ENCODE peak calls at places on chromosome 21, in seven cellular contexts. One of them, this sample, is unnamed.

GRCh38 chr21:38646213-38646837 is 148.0 kb upstream of the ERG start:
- DNase-seq in SK-N-SH: no peak
- DNase-seq in H1: no peak
- DNase-seq in HCT116: no peak
- DNase-seq in GM12878: no peak
- DNase-seq in K562: no peak
- DNase-seq in HepG2: no peak
- DNase-seq in this sample: no peak

GRCh38 chr21:16088121-16088520 is 358.3 kb downstream of the USP25 start:
- DNase-seq in SK-N-SH: no peak
- DNase-seq in H1: no peak
- DNase-seq in HCT116: no peak
- DNase-seq in GM12878: no peak
- DNase-seq in K562: no peak
- DNase-seq in HepG2: no peak
- DNase-seq in this sample: no peak

GRCh38 chr21:37582613-37583012 is 216.0 kb downstream of the DYRK1A start:
- DNase-seq in SK-N-SH: peak
- DNase-seq in H1: no peak
- DNase-seq in HCT116: peak
- DNase-seq in GM12878: no peak
- DNase-seq in K562: peak
- DNase-seq in HepG2: peak
- DNase-seq in this sample: peak

GRCh38 chr21:38984568-38984967 is 178.8 kb downstream of the ETS2 start:
- DNase-seq in SK-N-SH: peak
- DNase-seq in H1: no peak
- DNase-seq in HCT116: no peak
- DNase-seq in GM12878: no peak
- DNase-seq in K562: no peak
- DNase-seq in HepG2: no peak
- DNase-seq in this sample: no peak

GRCh38 chr21:40386301-40386911 is 460.6 kb downstream of the DSCAM start:
- DNase-seq in SK-N-SH: peak
- DNase-seq in H1: peak
- DNase-seq in HCT116: no peak
- DNase-seq in GM12878: no peak
- DNase-seq in K562: peak
- DNase-seq in HepG2: no peak
- DNase-seq in this sample: peak

GRCh38 chr21:14541840-14542495 is 4.1 kb downstream of the SAMSN1 start:
- DNase-seq in SK-N-SH: no peak
- DNase-seq in H1: no peak
- DNase-seq in HCT116: no peak
- DNase-seq in GM12878: no peak
- DNase-seq in K562: no peak
- DNase-seq in HepG2: no peak
- DNase-seq in this sample: peak

GRCh38 chr21:25292396-25292795 is 314.9 kb downstream of the MRPL39 start:
- DNase-seq in SK-N-SH: no peak
- DNase-seq in H1: no peak
- DNase-seq in HCT116: no peak
- DNase-seq in GM12878: no peak
- DNase-seq in K562: no peak
- DNase-seq in HepG2: no peak
- DNase-seq in this sample: no peak

GRCh38 chr21:26389971-26390641 is 183.0 kb downstream of the CYYR1 start:
- DNase-seq in SK-N-SH: no peak
- DNase-seq in H1: no peak
- DNase-seq in HCT116: peak
- DNase-seq in GM12878: no peak
- DNase-seq in K562: no peak
- DNase-seq in HepG2: no peak
- DNase-seq in this sample: no peak

GRCh38 chr21:44850905-44851657 is 22.4 kb downstream of the PTTG1IP start:
- DNase-seq in SK-N-SH: no peak
- DNase-seq in H1: no peak
- DNase-seq in HCT116: no peak
- DNase-seq in GM12878: no peak
- DNase-seq in K562: no peak
- DNase-seq in HepG2: no peak
- DNase-seq in this sample: no peak

GRCh38 chr21:16473965-16474364 is 744.2 kb downstream of the USP25 start:
- DNase-seq in SK-N-SH: no peak
- DNase-seq in H1: no peak
- DNase-seq in HCT116: no peak
- DNase-seq in GM12878: no peak
- DNase-seq in K562: no peak
- DNase-seq in HepG2: no peak
- DNase-seq in this sample: no peak

GRCh38 chr21:36709030-36709867 is 10.3 kb downstream of the SIM2 start:
- DNase-seq in SK-N-SH: no peak
- DNase-seq in H1: no peak
- DNase-seq in HCT116: no peak
- DNase-seq in GM12878: no peak
- DNase-seq in K562: no peak
- DNase-seq in HepG2: no peak
- DNase-seq in this sample: no peak

GRCh38 chr21:37032877-37033471 is 26.5 kb downstream of the RIPPLY3 start:
- DNase-seq in SK-N-SH: no peak
- DNase-seq in H1: no peak
- DNase-seq in HCT116: peak
- DNase-seq in GM12878: no peak
- DNase-seq in K562: no peak
- DNase-seq in HepG2: no peak
- DNase-seq in this sample: no peak

GRCh38 chr21:45898028-45898350 is 83.6 kb upstream of the COL6A1 start:
- DNase-seq in SK-N-SH: no peak
- DNase-seq in H1: no peak
- DNase-seq in HCT116: no peak
- DNase-seq in GM12878: no peak
- DNase-seq in K562: no peak
- DNase-seq in HepG2: no peak
- DNase-seq in this sample: no peak

GRCh38 chr21:45901061-45901690 is 80.4 kb upstream of the COL6A1 start:
- DNase-seq in SK-N-SH: no peak
- DNase-seq in H1: no peak
- DNase-seq in HCT116: no peak
- DNase-seq in GM12878: no peak
- DNase-seq in K562: no peak
- DNase-seq in HepG2: no peak
- DNase-seq in this sample: no peak

GRCh38 chr21:45898781-45899180 is 82.8 kb upstream of the COL6A1 start:
- DNase-seq in SK-N-SH: no peak
- DNase-seq in H1: no peak
- DNase-seq in HCT116: no peak
- DNase-seq in GM12878: no peak
- DNase-seq in K562: no peak
- DNase-seq in HepG2: no peak
- DNase-seq in this sample: no peak

GRCh38 chr21:45900034-45900868 is 81.3 kb upstream of the COL6A1 start:
- DNase-seq in SK-N-SH: no peak
- DNase-seq in H1: no peak
- DNase-seq in HCT116: no peak
- DNase-seq in GM12878: no peak
- DNase-seq in K562: no peak
- DNase-seq in HepG2: no peak
- DNase-seq in this sample: no peak

GRCh38 chr21:45899317-45900033 is 82.1 kb upstream of the COL6A1 start:
- DNase-seq in SK-N-SH: no peak
- DNase-seq in H1: no peak
- DNase-seq in HCT116: no peak
- DNase-seq in GM12878: no peak
- DNase-seq in K562: no peak
- DNase-seq in HepG2: no peak
- DNase-seq in this sample: no peak
- TF ChIP-seq JUND in SK-N-SH: no peak
- TF ChIP-seq JUND in H1: no peak
- TF ChIP-seq JUND in HCT116: no peak
- TF ChIP-seq JUND in GM12878: no peak
- TF ChIP-seq JUND in K562: no peak
- TF ChIP-seq JUND in HepG2: no peak
- TF ChIP-seq JUND in this sample: no peak

GRCh38 chr21:46404306-46404705 is 54.4 kb upstream of the DIP2A start:
- DNase-seq in SK-N-SH: no peak
- DNase-seq in H1: no peak
- DNase-seq in HCT116: no peak
- DNase-seq in GM12878: no peak
- DNase-seq in K562: no peak
- DNase-seq in HepG2: no peak
- DNase-seq in this sample: no peak

GRCh38 chr21:46401186-46401910 is 57.3 kb upstream of the DIP2A start:
- DNase-seq in SK-N-SH: no peak
- DNase-seq in H1: no peak
- DNase-seq in HCT116: no peak
- DNase-seq in GM12878: no peak
- DNase-seq in K562: no peak
- DNase-seq in HepG2: no peak
- DNase-seq in this sample: no peak

GRCh38 chr21:46399129-46399528 is 59.6 kb upstream of the DIP2A start:
- DNase-seq in SK-N-SH: no peak
- DNase-seq in H1: no peak
- DNase-seq in HCT116: no peak
- DNase-seq in GM12878: no peak
- DNase-seq in K562: no peak
- DNase-seq in HepG2: no peak
- DNase-seq in this sample: no peak

GRCh38 chr21:46399686-46400085 is 59.0 kb upstream of the DIP2A start:
- DNase-seq in SK-N-SH: no peak
- DNase-seq in H1: no peak
- DNase-seq in HCT116: no peak
- DNase-seq in GM12878: no peak
- DNase-seq in K562: no peak
- DNase-seq in HepG2: no peak
- DNase-seq in this sample: no peak

GRCh38 chr21:46402421-46402820 is 56.3 kb upstream of the DIP2A start:
- DNase-seq in SK-N-SH: no peak
- DNase-seq in H1: no peak
- DNase-seq in HCT116: no peak
- DNase-seq in GM12878: no peak
- DNase-seq in K562: no peak
- DNase-seq in HepG2: no peak
- DNase-seq in this sample: no peak
- TF ChIP-seq JUND in SK-N-SH: no peak
- TF ChIP-seq JUND in H1: no peak
- TF ChIP-seq JUND in HCT116: no peak
- TF ChIP-seq JUND in GM12878: no peak
- TF ChIP-seq JUND in K562: no peak
- TF ChIP-seq JUND in HepG2: no peak
- TF ChIP-seq JUND in this sample: no peak

DNA sequence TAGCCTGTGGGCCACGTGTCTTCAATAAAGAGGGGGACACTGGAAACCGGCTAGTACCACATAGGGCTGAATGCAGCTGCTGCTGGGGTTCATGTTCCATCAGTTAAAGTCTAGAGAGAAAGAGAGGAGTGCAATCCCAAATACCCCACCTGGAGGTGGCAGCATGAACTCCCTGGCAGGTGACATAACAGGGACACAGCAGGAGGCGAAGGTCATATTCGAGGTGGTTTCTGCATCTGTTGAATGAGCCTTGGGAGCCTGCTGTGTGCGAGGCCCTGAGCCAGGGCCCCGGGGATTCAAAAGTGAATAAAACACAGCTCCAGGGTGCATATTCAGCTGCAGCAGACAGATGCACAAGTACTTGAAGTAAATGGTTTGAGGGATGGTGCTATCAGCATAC is 456.9 kb downstream of the SETD4 start:
- DNase-seq in SK-N-SH: no peak
- DNase-seq in H1: no peak
- DNase-seq in HCT116: no peak
- DNase-seq in GM12878: no peak
- DNase-seq in K562: no peak
- DNase-seq in HepG2: no peak
- DNase-seq in this sample: peak
- TF ChIP-seq JUND in SK-N-SH: no peak
- TF ChIP-seq JUND in H1: no peak
- TF ChIP-seq JUND in HCT116: no peak
- TF ChIP-seq JUND in GM12878: no peak
- TF ChIP-seq JUND in K562: no peak
- TF ChIP-seq JUND in HepG2: no peak
- TF ChIP-seq JUND in this sample: no peak

GRCh38 chr21:31185663-31186062 is 147.4 kb upstream of the KRTAP19-8 start:
- DNase-seq in SK-N-SH: no peak
- DNase-seq in H1: no peak
- DNase-seq in HCT116: no peak
- DNase-seq in GM12878: no peak
- DNase-seq in K562: no peak
- DNase-seq in HepG2: no peak
- DNase-seq in this sample: no peak

GRCh38 chr21:31180256-31181088 is 142.2 kb upstream of the KRTAP19-8 start:
- DNase-seq in SK-N-SH: peak
- DNase-seq in H1: no peak
- DNase-seq in HCT116: peak
- DNase-seq in GM12878: no peak
- DNase-seq in K562: peak
- DNase-seq in HepG2: peak
- DNase-seq in this sample: peak

GRCh38 chr21:31181089-31181757 is 142.9 kb upstream of the KRTAP19-8 start:
- DNase-seq in SK-N-SH: no peak
- DNase-seq in H1: no peak
- DNase-seq in HCT116: no peak
- DNase-seq in GM12878: no peak
- DNase-seq in K562: no peak
- DNase-seq in HepG2: no peak
- DNase-seq in this sample: no peak

GRCh38 chr21:31184462-31184861 is 146.2 kb upstream of the KRTAP19-8 start:
- DNase-seq in SK-N-SH: peak
- DNase-seq in H1: no peak
- DNase-seq in HCT116: no peak
- DNase-seq in GM12878: no peak
- DNase-seq in K562: no peak
- DNase-seq in HepG2: no peak
- DNase-seq in this sample: no peak

DNA sequence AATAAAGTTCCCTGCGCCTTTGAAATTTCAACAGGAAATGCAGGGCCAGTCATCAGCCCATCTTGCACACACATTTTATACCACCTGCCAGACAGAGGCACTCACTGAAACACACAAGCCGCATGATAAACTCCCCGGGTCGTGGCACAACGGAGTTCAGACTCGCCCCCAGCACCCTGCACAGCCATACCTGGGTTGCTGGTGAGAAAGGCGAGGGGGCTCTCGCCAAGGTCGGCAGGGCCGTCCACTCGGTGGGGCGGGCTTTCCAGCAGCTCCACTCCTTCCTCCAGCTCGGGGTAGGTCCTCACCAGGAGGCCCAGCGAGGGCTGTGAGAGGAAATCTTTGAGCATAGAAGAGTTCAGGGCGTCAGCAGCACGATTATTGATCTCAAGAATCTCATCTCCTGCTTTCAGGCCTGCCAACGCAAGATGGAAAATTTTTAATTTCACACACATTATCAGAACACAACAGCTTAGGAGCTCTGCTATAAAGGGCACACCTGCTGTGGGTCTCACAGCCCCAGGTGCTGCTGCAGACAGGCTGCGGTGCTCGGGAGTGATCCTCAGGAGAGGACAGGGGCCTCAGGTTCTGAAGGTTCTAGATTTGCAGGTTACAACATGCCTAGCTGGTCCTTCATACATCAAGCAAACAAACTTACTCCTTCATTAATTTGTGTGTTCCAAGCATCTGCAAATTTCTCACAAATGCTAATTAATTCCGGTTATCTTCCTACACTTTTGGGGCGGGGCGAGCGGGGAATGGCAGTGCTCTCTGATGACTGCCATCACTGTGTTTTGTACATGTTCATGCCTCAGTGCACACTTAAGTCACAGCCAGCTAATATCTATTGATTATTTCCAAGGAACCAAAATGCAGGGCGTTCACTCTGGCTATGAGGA is 144.2 kb upstream of the KRTAP19-8 start:
- DNase-seq in SK-N-SH: no peak
- DNase-seq in H1: no peak
- DNase-seq in HCT116: no peak
- DNase-seq in GM12878: no peak
- DNase-seq in K562: no peak
- DNase-seq in HepG2: no peak
- DNase-seq in this sample: no peak
- TF ChIP-seq JUND in SK-N-SH: no peak
- TF ChIP-seq JUND in H1: no peak
- TF ChIP-seq JUND in HCT116: no peak
- TF ChIP-seq JUND in GM12878: no peak
- TF ChIP-seq JUND in K562: no peak
- TF ChIP-seq JUND in HepG2: no peak
- TF ChIP-seq JUND in this sample: no peak

This sample was measured in T47D.